ENCODE peak calls at places on chromosomes 7 and 10, in eight cellular contexts. One of them, this sample, is unnamed.

GRCh38 chr7:1694551-1694950 is 24.5 kb downstream of the ELFN1 start:
- DNase-seq in fibroblast of the aortic adventitia: no peak
- DNase-seq in heart right ventricle: no peak
- DNase-seq in AG08395: no peak
- DNase-seq in brain microvascular endothelial cell: no peak
- DNase-seq in SK-MEL-5: no peak
- DNase-seq in activated T-helper 1 cell treated with anti-CD3 and anti-CD28 coated beads, Interleukin-2, amount 50 U/mL, for 16 hours: no peak
- DNase-seq in A549: no peak
- DNase-seq in this sample: no peak

GRCh38 chr7:108246227-108246837 is 116.2 kb upstream of the LAMB4 start:
- DNase-seq in activated T-helper 1 cell treated with anti-CD3 and anti-CD28 coated beads, Interleukin-2, amount 50 U/mL, for 16 hours: no peak
- DNase-seq in fibroblast of the aortic adventitia: peak
- DNase-seq in A549: peak
- DNase-seq in AG08395: peak
- DNase-seq in heart right ventricle: no peak
- DNase-seq in SK-MEL-5: peak
- DNase-seq in brain microvascular endothelial cell: peak
- DNase-seq in this sample: peak

GRCh38 chr10:70578371-70578947 is 24.1 kb downstream of the PRF1 start:
- DNase-seq in heart right ventricle: no peak
- DNase-seq in A549: no peak
- DNase-seq in fibroblast of the aortic adventitia: peak
- DNase-seq in AG08395: no peak
- DNase-seq in activated T-helper 1 cell treated with anti-CD3 and anti-CD28 coated beads, Interleukin-2, amount 50 U/mL, for 16 hours: no peak
- DNase-seq in SK-MEL-5: no peak
- DNase-seq in brain microvascular endothelial cell: peak
- DNase-seq in this sample: peak

GRCh38 chr7:43584200-43584586 is 1.3 kb downstream of the STK17A start:
- DNase-seq in heart right ventricle: peak
- DNase-seq in A549: peak
- DNase-seq in AG08395: peak
- DNase-seq in SK-MEL-5: peak
- DNase-seq in fibroblast of the aortic adventitia: peak
- DNase-seq in activated T-helper 1 cell treated with anti-CD3 and anti-CD28 coated beads, Interleukin-2, amount 50 U/mL, for 16 hours: no peak
- DNase-seq in brain microvascular endothelial cell: peak
- DNase-seq in this sample: no peak

GRCh38 chr7:158066085-158066484 is 521.5 kb downstream of the PTPRN2 start:
- DNase-seq in activated T-helper 1 cell treated with anti-CD3 and anti-CD28 coated beads, Interleukin-2, amount 50 U/mL, for 16 hours: no peak
- DNase-seq in AG08395: no peak
- DNase-seq in fibroblast of the aortic adventitia: no peak
- DNase-seq in heart right ventricle: no peak
- DNase-seq in A549: no peak
- DNase-seq in brain microvascular endothelial cell: no peak
- DNase-seq in SK-MEL-5: no peak
- DNase-seq in this sample: no peak

GRCh38 chr7:25789701-25790240 is 362.2 kb upstream of the NFE2L3 start:
- DNase-seq in AG08395: no peak
- DNase-seq in brain microvascular endothelial cell: no peak
- DNase-seq in activated T-helper 1 cell treated with anti-CD3 and anti-CD28 coated beads, Interleukin-2, amount 50 U/mL, for 16 hours: no peak
- DNase-seq in SK-MEL-5: no peak
- DNase-seq in A549: no peak
- DNase-seq in fibroblast of the aortic adventitia: no peak
- DNase-seq in heart right ventricle: no peak
- DNase-seq in this sample: no peak

GRCh38 chr7:94621120-94621519 is 34.8 kb downstream of the SGCE start:
- DNase-seq in SK-MEL-5: no peak
- DNase-seq in fibroblast of the aortic adventitia: no peak
- DNase-seq in brain microvascular endothelial cell: no peak
- DNase-seq in AG08395: no peak
- DNase-seq in heart right ventricle: no peak
- DNase-seq in activated T-helper 1 cell treated with anti-CD3 and anti-CD28 coated beads, Interleukin-2, amount 50 U/mL, for 16 hours: no peak
- DNase-seq in A549: no peak
- DNase-seq in this sample: no peak

GRCh38 chr7:85031475-85031874 is 155.4 kb downstream of the SEMA3D start:
- DNase-seq in fibroblast of the aortic adventitia: no peak
- DNase-seq in brain microvascular endothelial cell: no peak
- DNase-seq in SK-MEL-5: no peak
- DNase-seq in A549: no peak
- DNase-seq in activated T-helper 1 cell treated with anti-CD3 and anti-CD28 coated beads, Interleukin-2, amount 50 U/mL, for 16 hours: no peak
- DNase-seq in heart right ventricle: no peak
- DNase-seq in AG08395: no peak
- DNase-seq in this sample: no peak

GRCh38 chr7:14954035-14954434 is 51.5 kb upstream of the DGKB start:
- DNase-seq in activated T-helper 1 cell treated with anti-CD3 and anti-CD28 coated beads, Interleukin-2, amount 50 U/mL, for 16 hours: no peak
- DNase-seq in heart right ventricle: no peak
- DNase-seq in A549: no peak
- DNase-seq in fibroblast of the aortic adventitia: no peak
- DNase-seq in brain microvascular endothelial cell: no peak
- DNase-seq in AG08395: no peak
- DNase-seq in SK-MEL-5: no peak
- DNase-seq in this sample: no peak

GRCh38 chr7:23765943-23766342 is 55.9 kb downstream of the STK31 start:
- DNase-seq in SK-MEL-5: no peak
- DNase-seq in heart right ventricle: no peak
- DNase-seq in fibroblast of the aortic adventitia: no peak
- DNase-seq in A549: no peak
- DNase-seq in AG08395: no peak
- DNase-seq in brain microvascular endothelial cell: no peak
- DNase-seq in activated T-helper 1 cell treated with anti-CD3 and anti-CD28 coated beads, Interleukin-2, amount 50 U/mL, for 16 hours: no peak
- DNase-seq in this sample: no peak

GRCh38 chr7:73758581-73759138 is 11.4 kb downstream of the CLDN3 start:
- DNase-seq in fibroblast of the aortic adventitia: no peak
- DNase-seq in brain microvascular endothelial cell: no peak
- DNase-seq in A549: no peak
- DNase-seq in heart right ventricle: no peak
- DNase-seq in activated T-helper 1 cell treated with anti-CD3 and anti-CD28 coated beads, Interleukin-2, amount 50 U/mL, for 16 hours: no peak
- DNase-seq in AG08395: no peak
- DNase-seq in SK-MEL-5: no peak
- DNase-seq in this sample: no peak

GRCh38 chr10:93767724-93768399 is 10.1 kb downstream of the LGI1 start:
- DNase-seq in activated T-helper 1 cell treated with anti-CD3 and anti-CD28 coated beads, Interleukin-2, amount 50 U/mL, for 16 hours: no peak
- DNase-seq in A549: no peak
- DNase-seq in heart right ventricle: no peak
- DNase-seq in brain microvascular endothelial cell: no peak
- DNase-seq in AG08395: no peak
- DNase-seq in SK-MEL-5: no peak
- DNase-seq in fibroblast of the aortic adventitia: no peak
- DNase-seq in this sample: no peak

GRCh38 chr10:123999956-124000615 is 93.3 kb downstream of the CHST15 start:
- DNase-seq in brain microvascular endothelial cell: no peak
- DNase-seq in heart right ventricle: no peak
- DNase-seq in AG08395: no peak
- DNase-seq in activated T-helper 1 cell treated with anti-CD3 and anti-CD28 coated beads, Interleukin-2, amount 50 U/mL, for 16 hours: no peak
- DNase-seq in SK-MEL-5: no peak
- DNase-seq in fibroblast of the aortic adventitia: no peak
- DNase-seq in A549: no peak
- DNase-seq in this sample: no peak

GRCh38 chr7:117951711-117952280 is 78.6 kb upstream of the CTTNBP2 start:
- DNase-seq in brain microvascular endothelial cell: no peak
- DNase-seq in activated T-helper 1 cell treated with anti-CD3 and anti-CD28 coated beads, Interleukin-2, amount 50 U/mL, for 16 hours: no peak
- DNase-seq in AG08395: no peak
- DNase-seq in heart right ventricle: no peak
- DNase-seq in SK-MEL-5: no peak
- DNase-seq in fibroblast of the aortic adventitia: no peak
- DNase-seq in A549: no peak
- DNase-seq in this sample: no peak

GRCh38 chr7:91287685-91288084 is 23.5 kb downstream of the FZD1 start:
- DNase-seq in activated T-helper 1 cell treated with anti-CD3 and anti-CD28 coated beads, Interleukin-2, amount 50 U/mL, for 16 hours: no peak
- DNase-seq in SK-MEL-5: peak
- DNase-seq in A549: no peak
- DNase-seq in AG08395: no peak
- DNase-seq in fibroblast of the aortic adventitia: peak
- DNase-seq in brain microvascular endothelial cell: peak
- DNase-seq in heart right ventricle: no peak
- DNase-seq in this sample: no peak

GRCh38 chr7:5528071-5528814 is 104.6 kb upstream of the TNRC18 start:
- DNase-seq in activated T-helper 1 cell treated with anti-CD3 and anti-CD28 coated beads, Interleukin-2, amount 50 U/mL, for 16 hours: no peak
- DNase-seq in A549: peak
- DNase-seq in SK-MEL-5: peak
- DNase-seq in fibroblast of the aortic adventitia: peak
- DNase-seq in heart right ventricle: peak
- DNase-seq in brain microvascular endothelial cell: no peak
- DNase-seq in AG08395: no peak
- DNase-seq in this sample: peak

GRCh38 chr10:103668351-103669242 is 175.1 kb downstream of the NEURL1 start:
- DNase-seq in brain microvascular endothelial cell: peak
- DNase-seq in heart right ventricle: peak
- DNase-seq in fibroblast of the aortic adventitia: peak
- DNase-seq in A549: no peak
- DNase-seq in AG08395: peak
- DNase-seq in activated T-helper 1 cell treated with anti-CD3 and anti-CD28 coated beads, Interleukin-2, amount 50 U/mL, for 16 hours: no peak
- DNase-seq in SK-MEL-5: no peak
- DNase-seq in this sample: no peak

GRCh38 chr10:28853195-28853594 is 175.9 kb downstream of the BAMBI start:
- DNase-seq in activated T-helper 1 cell treated with anti-CD3 and anti-CD28 coated beads, Interleukin-2, amount 50 U/mL, for 16 hours: no peak
- DNase-seq in fibroblast of the aortic adventitia: no peak
- DNase-seq in A549: no peak
- DNase-seq in brain microvascular endothelial cell: no peak
- DNase-seq in SK-MEL-5: peak
- DNase-seq in AG08395: peak
- DNase-seq in heart right ventricle: no peak
- DNase-seq in this sample: peak

GRCh38 chr10:3906511-3907111 is 121.6 kb upstream of the KLF6 start:
- DNase-seq in heart right ventricle: no peak
- DNase-seq in AG08395: no peak
- DNase-seq in brain microvascular endothelial cell: peak
- DNase-seq in SK-MEL-5: no peak
- DNase-seq in A549: no peak
- DNase-seq in fibroblast of the aortic adventitia: no peak
- DNase-seq in activated T-helper 1 cell treated with anti-CD3 and anti-CD28 coated beads, Interleukin-2, amount 50 U/mL, for 16 hours: no peak
- DNase-seq in this sample: peak

GRCh38 chr10:11798862-11799735 is 24.1 kb upstream of the PROSER2 start:
- DNase-seq in heart right ventricle: no peak
- DNase-seq in SK-MEL-5: no peak
- DNase-seq in brain microvascular endothelial cell: no peak
- DNase-seq in fibroblast of the aortic adventitia: no peak
- DNase-seq in AG08395: no peak
- DNase-seq in A549: no peak
- DNase-seq in activated T-helper 1 cell treated with anti-CD3 and anti-CD28 coated beads, Interleukin-2, amount 50 U/mL, for 16 hours: no peak
- DNase-seq in this sample: no peak

GRCh38 chr7:149381245-149381644 is 79.6 kb downstream of the ZNF777 start:
- DNase-seq in A549: no peak
- DNase-seq in fibroblast of the aortic adventitia: no peak
- DNase-seq in brain microvascular endothelial cell: no peak
- DNase-seq in heart right ventricle: no peak
- DNase-seq in AG08395: no peak
- DNase-seq in SK-MEL-5: peak
- DNase-seq in activated T-helper 1 cell treated with anti-CD3 and anti-CD28 coated beads, Interleukin-2, amount 50 U/mL, for 16 hours: no peak
- DNase-seq in this sample: no peak

GRCh38 chr10:132382231-132382922 is 14.6 kb upstream of the PWWP2B start:
- DNase-seq in fibroblast of the aortic adventitia: no peak
- DNase-seq in SK-MEL-5: no peak
- DNase-seq in brain microvascular endothelial cell: no peak
- DNase-seq in A549: no peak
- DNase-seq in activated T-helper 1 cell treated with anti-CD3 and anti-CD28 coated beads, Interleukin-2, amount 50 U/mL, for 16 hours: no peak
- DNase-seq in heart right ventricle: no peak
- DNase-seq in AG08395: peak
- DNase-seq in this sample: no peak

GRCh38 chr10:22252801-22253577 is 35.2 kb upstream of the EBLN1 start:
- DNase-seq in fibroblast of the aortic adventitia: no peak
- DNase-seq in heart right ventricle: peak
- DNase-seq in AG08395: peak
- DNase-seq in brain microvascular endothelial cell: no peak
- DNase-seq in SK-MEL-5: no peak
- DNase-seq in activated T-helper 1 cell treated with anti-CD3 and anti-CD28 coated beads, Interleukin-2, amount 50 U/mL, for 16 hours: peak
- DNase-seq in A549: no peak
- DNase-seq in this sample: no peak

GRCh38 chr7:53350241-53350640 is 314.8 kb downstream of the POM121L12 start:
- DNase-seq in AG08395: no peak
- DNase-seq in heart right ventricle: no peak
- DNase-seq in A549: peak
- DNase-seq in fibroblast of the aortic adventitia: no peak
- DNase-seq in activated T-helper 1 cell treated with anti-CD3 and anti-CD28 coated beads, Interleukin-2, amount 50 U/mL, for 16 hours: no peak
- DNase-seq in SK-MEL-5: peak
- DNase-seq in brain microvascular endothelial cell: no peak
- DNase-seq in this sample: no peak

GRCh38 chr10:11025978-11026377 is 8.3 kb downstream of the CELF2 start:
- DNase-seq in activated T-helper 1 cell treated with anti-CD3 and anti-CD28 coated beads, Interleukin-2, amount 50 U/mL, for 16 hours: no peak
- DNase-seq in fibroblast of the aortic adventitia: no peak
- DNase-seq in brain microvascular endothelial cell: no peak
- DNase-seq in heart right ventricle: no peak
- DNase-seq in AG08395: no peak
- DNase-seq in A549: no peak
- DNase-seq in SK-MEL-5: no peak
- DNase-seq in this sample: no peak

GRCh38 chr7:32222251-32222900 is 152.2 kb upstream of the PDE1C start:
- DNase-seq in fibroblast of the aortic adventitia: no peak
- DNase-seq in activated T-helper 1 cell treated with anti-CD3 and anti-CD28 coated beads, Interleukin-2, amount 50 U/mL, for 16 hours: no peak
- DNase-seq in A549: no peak
- DNase-seq in heart right ventricle: no peak
- DNase-seq in AG08395: no peak
- DNase-seq in brain microvascular endothelial cell: no peak
- DNase-seq in SK-MEL-5: no peak
- DNase-seq in this sample: no peak